ENCODE peak calls at places on chromosomes 5 and 9, in five cellular contexts. O is cardiac muscle cell; V is thoracic aorta; F is CD4-positive, alpha-beta memory T cell; Q is heart right ventricle. H is an unnamed sample.

GRCh38 chr5:116765441-116765840 is 190.8 kb upstream of the SEMA6A start:
- DNase-seq in O (no peak), V (no peak), F (no peak), Q (no peak), H (no peak)

GRCh38 chr5:159801303-159801702 is 115.0 kb upstream of the ADRA1B start:
- DNase-seq in O (no peak), V (no peak), F (no peak), Q (no peak), H (no peak)

GRCh38 chr5:81896764-81897163 is 75.1 kb upstream of the ATG10 start:
- DNase-seq in O (no peak), V (no peak), F (no peak), Q (no peak), H (no peak)

GRCh38 chr5:79513519-79514390 is at the start of gene HOMER1:
- DNase-seq in O (peak; percentile 88), V (peak; percentile 6), F (peak; percentile 76), Q (peak; percentile 82), H (peak; percentile 82)

GRCh38 chr9:113597390-113598241 is 134.1 kb downstream of the RGS3 start:
- DNase-seq in O (no peak), V (no peak), F (no peak), Q (no peak), H (no peak)

GRCh38 chr5:71922584-71923106 is 184.6 kb upstream of the MAP1B start:
- DNase-seq in O (no peak), V (no peak), F (no peak), Q (no peak), H (no peak)

GRCh38 chr5:74934949-74935751 is 69.0 kb upstream of the FAM169A start:
- DNase-seq in O (no peak), V (no peak), F (no peak), Q (no peak), H (no peak)

GRCh38 chr5:125050926-125051325 is 304.5 kb upstream of the ZNF608 start:
- DNase-seq in O (no peak), V (no peak), F (no peak), Q (no peak), H (no peak)

GRCh38 chr9:122218885-122219855 is 9.6 kb downstream of the LHX6 start:
- DNase-seq in O (peak; percentile 34), V (no peak), F (no peak), Q (no peak), H (no peak)

GRCh38 chr5:177536386-177536785 is 18.0 kb downstream of the FAM193B start:
- DNase-seq in O (no peak), V (no peak), F (no peak), Q (no peak), H (no peak)

GRCh38 chr5:137891849-137892248 is 2.6 kb downstream of the PKD2L2 start:
- DNase-seq in O (no peak), V (no peak), F (no peak), Q (no peak), H (no peak)

GRCh38 chr5:24094081-24094480 is 550.7 kb downstream of the CDH10 start:
- DNase-seq in O (no peak), V (no peak), F (no peak), Q (no peak), H (no peak)

GRCh38 chr5:62514510-62515119 is 64.0 kb upstream of the LRRC70 start:
- DNase-seq in O (no peak), V (no peak), F (no peak), Q (no peak), H (no peak)

GRCh38 chr9:69895659-69896058 is 75.0 kb downstream of the CFAP95 start:
- DNase-seq in O (no peak), V (no peak), F (no peak), Q (no peak), H (no peak)

GRCh38 chr9:35107337-35108290 is 4.7 kb upstream of the STOML2 start:
- DNase-seq in O (no peak), V (no peak), F (no peak), Q (no peak), H (no peak)

GRCh38 chr5:146717951-146718350 is 160.6 kb downstream of the PPP2R2B start:
- DNase-seq in O (no peak), V (no peak), F (no peak), Q (no peak), H (no peak)

GRCh38 chr9:109856785-109857184 is 76.8 kb downstream of the PALM2AKAP2 start:
- DNase-seq in O (peak; percentile 48), V (no peak), F (no peak), Q (peak; percentile 86), H (peak; percentile 84)

GRCh38 chr5:5373351-5374033 is 49.0 kb upstream of the ICE1 start:
- DNase-seq in O (no peak), V (no peak), F (no peak), Q (peak; percentile 18), H (no peak)

GRCh38 chr5:137316346-137316736 is 182.8 kb downstream of the SPOCK1 start:
- DNase-seq in O (no peak), V (no peak), F (no peak), Q (no peak), H (no peak)

GRCh38 chr5:6158974-6159863 is 219.1 kb downstream of the MED10 start:
- DNase-seq in O (no peak), V (no peak), F (no peak), Q (no peak), H (no peak)

GRCh38 chr5:132825165-132825823 is 5.2 kb downstream of the SHROOM1 start:
- DNase-seq in O (no peak), V (no peak), F (no peak), Q (no peak), H (no peak)

GRCh38 chr5:133122711-133123110 is 70.9 kb downstream of the HSPA4 start:
- DNase-seq in O (no peak), V (no peak), F (no peak), Q (no peak), H (no peak)

GRCh38 chr5:68722357-68722756 is 371.5 kb upstream of the SLC30A5 start:
- DNase-seq in O (no peak), V (no peak), F (no peak), Q (no peak), H (no peak)

GRCh38 chr5:43034591-43034968 is 5.5 kb downstream of the ANXA2R start:
- DNase-seq in O (no peak), V (no peak), F (no peak), Q (no peak), H (no peak)

GRCh38 chr9:14530301-14530700 is 162.9 kb downstream of the ZDHHC21 start:
- DNase-seq in O (no peak), V (no peak), F (no peak), Q (no peak), H (no peak)

GRCh38 chr9:107707419-107707837 is 217.9 kb upstream of the KLF4 start:
- DNase-seq in O (no peak), V (no peak), F (no peak), Q (no peak), H (no peak)

GRCh38 chr5:141360685-141361084 is 891 bp downstream of the PCDHGB2 start:
- DNase-seq in O (no peak), V (no peak), F (no peak), Q (no peak), H (no peak)
- H3K9me3 ChIP-seq in O (peaks cover 3% of the 10 kb centered on the region), V (peaks cover 89% of the 10 kb centered on the region), F (peaks cover 4% of the 10 kb centered on the region), Q (peaks cover 44% of the 10 kb centered on the region), H (peaks cover 99% of the 10 kb centered on the region)

DNA sequence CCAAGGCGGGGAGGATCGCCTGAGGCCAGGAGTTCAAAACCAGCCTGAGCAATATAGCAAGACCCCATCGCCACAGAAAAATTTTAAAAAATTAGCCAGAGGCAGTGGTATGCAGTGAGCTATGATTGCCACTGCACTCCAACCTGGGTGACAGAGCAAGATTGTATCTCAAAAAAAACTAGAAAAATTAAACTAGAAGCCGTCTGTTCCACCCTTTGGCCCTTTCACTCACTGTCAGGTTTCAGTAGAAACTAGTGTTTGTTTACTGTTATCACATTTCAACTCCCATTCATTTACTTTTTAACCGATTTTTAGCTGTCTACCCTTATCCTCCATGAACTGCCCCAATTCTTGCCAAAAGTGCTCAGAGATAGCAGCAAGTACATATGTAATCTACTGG is 8.3 kb downstream of the UGCG start:
- DNase-seq in O (no peak), V (no peak), F (no peak), Q (no peak), H (no peak)
- H3K4me1 ChIP-seq in O (peaks cover under 1% of the 10 kb centered on the region), V (peaks cover 40% of the 10 kb centered on the region), F (peaks cover 95% of the 10 kb centered on the region), Q (peaks cover 79% of the 10 kb centered on the region), H (peaks cover 84% of the 10 kb centered on the region)

GRCh38 chr5:126776499-126777256 is at the start of gene LMNB1:
- DNase-seq in O (peak; percentile 97), V (peak; percentile 76), F (peak; percentile 93), Q (peak; percentile 93), H (peak; percentile 94)

GRCh38 chr5:126777257-126777973 is 479 bp downstream of the LMNB1 start:
- DNase-seq in O (peak; percentile 79), V (no peak), F (peak; percentile 74), Q (peak; percentile 17), H (peak; percentile 33)

GRCh38 chr5:126777974-126778674 is 1.2 kb downstream of the LMNB1 start:
- DNase-seq in O (peak; percentile 94), V (peak; percentile 55), F (peak; percentile 98), Q (peak; percentile 86), H (peak; percentile 84)

GRCh38 chr5:126778675-126779403 is 1.9 kb downstream of the LMNB1 start:
- DNase-seq in O (no peak), V (no peak), F (no peak), Q (no peak), H (no peak)

GRCh38 chr5:126780165-126780827 is 3.4 kb downstream of the LMNB1 start:
- DNase-seq in O (peak; percentile 65), V (no peak), F (peak; percentile 72), Q (peak; percentile 43), H (no peak)
- H3K4me3 ChIP-seq in O (no peak overlapping the region), V (no peak overlapping the region), F (peak overlapping the region; percentile 29), Q (no peak overlapping the region), H (no peak overlapping the region)

GRCh38 chr5:92548351-92548750 is 1032.7 kb downstream of the NR2F1-AS1 start:
- DNase-seq in O (no peak), V (no peak), F (no peak), Q (no peak), H (no peak)

GRCh38 chr5:92556747-92557146 is 1024.3 kb downstream of the NR2F1-AS1 start:
- DNase-seq in O (no peak), V (no peak), F (no peak), Q (no peak), H (no peak)

GRCh38 chr5:92554447-92555085 is 1026.5 kb downstream of the NR2F1-AS1 start:
- DNase-seq in O (no peak), V (no peak), F (no peak), Q (no peak), H (no peak)

GRCh38 chr5:92553326-92553725 is 1027.7 kb downstream of the NR2F1-AS1 start:
- DNase-seq in O (no peak), V (no peak), F (no peak), Q (no peak), H (no peak)

GRCh38 chr5:92552206-92553160 is 1028.5 kb downstream of the NR2F1-AS1 start:
- DNase-seq in O (no peak), V (no peak), F (no peak), Q (no peak), H (no peak)
- H3K9me3 ChIP-seq in O (no peaks in the 10 kb centered on the region), V (no peaks in the 10 kb centered on the region), F (no peaks in the 10 kb centered on the region), Q (no peaks in the 10 kb centered on the region), H (no peaks in the 10 kb centered on the region)

GRCh38 chr5:16870878-16871277 is 65.2 kb downstream of the MYO10 start:
- DNase-seq in O (no peak), V (no peak), F (no peak), Q (no peak), H (no peak)
- H3K4me1 ChIP-seq in O (peaks cover 19% of the 10 kb centered on the region), V (peaks cover 6% of the 10 kb centered on the region), F (no peaks in the 10 kb centered on the region), Q (peaks cover 8% of the 10 kb centered on the region), H (peaks cover 10% of the 10 kb centered on the region)